ENCODE peak calls at places on chromosomes 5 and 9, in eight cellular contexts. H is CD8-positive, alpha-beta memory T cell; E is upper lobe of left lung; Z is heart left ventricle; G is uterus; R is HAP-1; V is OCI-LY7; W is mammary epithelial cell. U is an unnamed sample.

GRCh38 chr9:20242767-20243166 is 379.5 kb downstream of the MLLT3 start:
- DNase-seq in H (no peak), E (no peak), Z (no peak), G (no peak), R (no peak), V (peak; percentile 84), W (no peak), U (no peak)

GRCh38 chr9:109600142-109600541 is 102.0 kb upstream of the PTPN3 start:
- DNase-seq in H (no peak), E (no peak), Z (peak; percentile 22), G (no peak), R (no peak), V (no peak), W (peak; percentile 63), U (no peak)

GRCh38 chr5:119269061-119269579 is 86.7 kb upstream of the TNFAIP8 start:
- DNase-seq in H (no peak), E (peak; percentile 14), Z (peak; percentile 13), G (peak; percentile 24), R (peak; percentile 35), V (peak; percentile 84), W (peak; percentile 50), U (peak; percentile 18)

GRCh38 chr5:110401881-110402280 is 324.6 kb downstream of the TMEM232 start:
- DNase-seq in H (no peak), E (no peak), Z (no peak), G (no peak), R (no peak), V (no peak), W (peak; percentile 20), U (no peak)

GRCh38 chr5:64156276-64156675 is 9.4 kb upstream of the RNF180 start:
- DNase-seq in H (no peak), E (no peak), Z (no peak), G (no peak), R (no peak), V (no peak), W (no peak), U (no peak)

GRCh38 chr5:34598177-34598794 is 57.8 kb upstream of the RAI14 start:
- DNase-seq in H (no peak), E (no peak), Z (no peak), G (peak; percentile 74), R (no peak), V (no peak), W (peak; percentile 93), U (no peak)

GRCh38 chr9:112535811-112536210 is 49.2 kb downstream of the KIAA1958 start:
- DNase-seq in H (no peak), E (no peak), Z (no peak), G (no peak), R (no peak), V (no peak), W (no peak), U (no peak)

GRCh38 chr9:29958469-29958868 is 2385.2 kb upstream of the C9orf72 start:
- DNase-seq in H (no peak), E (no peak), Z (no peak), G (no peak), R (no peak), V (no peak), W (no peak), U (no peak)

GRCh38 chr5:31361234-31361633 is 167.7 kb downstream of the CDH6 start:
- DNase-seq in H (no peak), E (no peak), Z (no peak), G (peak; percentile 33), R (no peak), V (no peak), W (peak; percentile 57), U (no peak)

GRCh38 chr9:124818431-124819281 is 34.6 kb upstream of the WDR38 start:
- DNase-seq in H (no peak), E (no peak), Z (no peak), G (no peak), R (no peak), V (peak; percentile 62), W (peak; percentile 96), U (no peak)

GRCh38 chr9:133161542-133161950 is 2.2 kb downstream of the GBGT1 start:
- DNase-seq in H (no peak), E (no peak), Z (no peak), G (no peak), R (no peak), V (no peak), W (no peak), U (no peak)

GRCh38 chr5:139474815-139475791 is 4.3 kb downstream of the SMIM33 start:
- DNase-seq in H (no peak), E (no peak), Z (no peak), G (peak; percentile 40), R (no peak), V (no peak), W (no peak), U (no peak)

GRCh38 chr9:109122726-109123621 is 3.2 kb upstream of the TMEM245 start:
- DNase-seq in H (no peak), E (no peak), Z (no peak), G (no peak), R (no peak), V (peak; percentile 37), W (no peak), U (no peak)

GRCh38 chr5:174990909-174991308 is 266.5 kb downstream of the MSX2 start:
- DNase-seq in H (no peak), E (no peak), Z (peak; percentile 34), G (no peak), R (no peak), V (no peak), W (no peak), U (no peak)

GRCh38 chr9:114655689-114656088 is 1.9 kb downstream of the TEX53 start:
- DNase-seq in H (no peak), E (no peak), Z (no peak), G (no peak), R (no peak), V (no peak), W (no peak), U (no peak)

GRCh38 chr5:131488463-131488862 is 146.6 kb downstream of the RAPGEF6 start:
- DNase-seq in H (no peak), E (no peak), Z (no peak), G (no peak), R (no peak), V (no peak), W (no peak), U (no peak)

GRCh38 chr5:78490709-78491485 is 130.5 kb downstream of the SCAMP1 start:
- DNase-seq in H (no peak), E (no peak), Z (no peak), G (no peak), R (no peak), V (no peak), W (peak; percentile 25), U (no peak)

GRCh38 chr9:106421772-106422171 is 441.2 kb upstream of the ZNF462 start:
- DNase-seq in H (no peak), E (no peak), Z (no peak), G (no peak), R (no peak), V (no peak), W (peak; percentile 31), U (no peak)

GRCh38 chr9:20209421-20210340 is 412.6 kb downstream of the MLLT3 start:
- DNase-seq in H (no peak), E (no peak), Z (no peak), G (no peak), R (no peak), V (no peak), W (no peak), U (no peak)

GRCh38 chr5:43041131-43041668 is 1.1 kb upstream of the ANXA2R start:
- DNase-seq in H (no peak), E (no peak), Z (peak; percentile 49), G (peak; percentile 51), R (peak; percentile 36), V (peak; percentile 61), W (no peak), U (no peak)

GRCh38 chr9:93453047-93453914 is at the start of gene FAM120AOS:
- DNase-seq in H (peak; percentile 79), E (peak; percentile 92), Z (peak; percentile 94), G (peak; percentile 92), R (peak; percentile 94), V (peak; percentile 91), W (peak; percentile 95), U (peak; percentile 68)

GRCh38 chr5:12237837-12238575 is 333.8 kb upstream of the CTNND2 start:
- DNase-seq in H (no peak), E (no peak), Z (no peak), G (no peak), R (no peak), V (no peak), W (no peak), U (peak; percentile 27)

GRCh38 chr5:95087819-95088317 is 197.0 kb downstream of the MCTP1 start:
- DNase-seq in H (no peak), E (no peak), Z (no peak), G (no peak), R (no peak), V (no peak), W (peak; percentile 23), U (no peak)

GRCh38 chr9:684055-684949 is 157.2 kb upstream of the DMRT1 start:
- DNase-seq in H (no peak), E (no peak), Z (no peak), G (peak; percentile 51), R (peak; percentile 29), V (no peak), W (peak; percentile 88), U (no peak)

GRCh38 chr9:89919171-89919681 is 314.4 kb downstream of the GADD45G start:
- DNase-seq in H (no peak), E (no peak), Z (peak; percentile 61), G (no peak), R (peak; percentile 59), V (peak; percentile 40), W (no peak), U (no peak)

GRCh38 chr5:181041043-181041442 is 977 bp downstream of the BTNL9 start:
- DNase-seq in H (no peak), E (no peak), Z (no peak), G (no peak), R (no peak), V (no peak), W (no peak), U (no peak)

GRCh38 chr9:34559616-34560546 is 29.6 kb downstream of the CNTFR start:
- DNase-seq in H (no peak), E (peak; percentile 66), Z (peak; percentile 42), G (no peak), R (no peak), V (no peak), W (peak; percentile 48), U (no peak)

GRCh38 chr5:107524111-107524510 is 146.6 kb downstream of the EFNA5 start:
- DNase-seq in H (no peak), E (no peak), Z (no peak), G (no peak), R (no peak), V (no peak), W (peak; percentile 59), U (no peak)
- H3K4me1 ChIP-seq in H (no peaks in the 10 kb centered on the region), E (no peaks in the 10 kb centered on the region), Z (no peaks in the 10 kb centered on the region), G (no peaks in the 10 kb centered on the region), R (peaks cover 41% of the 10 kb centered on the region), V (peaks cover 47% of the 10 kb centered on the region), W (peaks cover 27% of the 10 kb centered on the region), U (peaks cover 4% of the 10 kb centered on the region)

GRCh38 chr5:14204785-14205321 is 61.7 kb downstream of the TRIO start:
- DNase-seq in H (no peak), E (no peak), Z (peak; percentile 57), G (peak; percentile 71), R (peak; percentile 28), V (peak; percentile 47), W (peak; percentile 68), U (no peak)
- H3K4me3 ChIP-seq in H (no peak overlapping the region), E (no peak overlapping the region), Z (no peak overlapping the region), G (no peak overlapping the region), R (no peak overlapping the region), V (peak overlapping the region; percentile 22), W (peak overlapping the region; percentile 41), U (no peak overlapping the region)

GRCh38 chr9:15453956-15454355 is 31.3 kb downstream of the SNAPC3 start:
- DNase-seq in H (no peak), E (no peak), Z (no peak), G (no peak), R (no peak), V (no peak), W (no peak), U (no peak)
- H3K36me3 ChIP-seq in H (peaks cover 23% of the 10 kb centered on the region), E (peaks cover 18% of the 10 kb centered on the region), Z (peaks cover 97% of the 10 kb centered on the region), G (no peaks in the 10 kb centered on the region), R (peaks cover 61% of the 10 kb centered on the region), V (peaks cover 94% of the 10 kb centered on the region), W (peaks cover 44% of the 10 kb centered on the region), U (no peaks in the 10 kb centered on the region)

GRCh38 chr9:95091971-95092320 is 225.6 kb downstream of the FANCC start:
- DNase-seq in H (no peak), E (no peak), Z (no peak), G (no peak), R (no peak), V (no peak), W (no peak), U (no peak)
- H3K4me1 ChIP-seq in H (no peaks in the 10 kb centered on the region), E (peaks cover 63% of the 10 kb centered on the region), Z (peaks cover 75% of the 10 kb centered on the region), G (peaks cover 56% of the 10 kb centered on the region), R (peaks cover 34% of the 10 kb centered on the region), V (no peaks in the 10 kb centered on the region), W (peaks cover 29% of the 10 kb centered on the region), U (peaks cover 2% of the 10 kb centered on the region)